ENCODE peak calls at places on chromosomes 13 and 19, in nine cellular contexts. G is body of pancreas, Y is tibial nerve, L is left ventricle myocardium inferior, P is right atrium auricular region, D is IMR-90, R is tibial artery, K is cardiac muscle cell, A is adrenal gland. O is an unnamed sample.

GRCh38 chr13:66574606-66575005 is 655.5 kb downstream of the PCDH9 start:
- DNase-seq in G (no peak), Y (no peak), L (no peak), P (no peak), D (peak; percentile 48), R (no peak), K (no peak), A (peak; percentile 7), O (no peak)

GRCh38 chr19:1805401-1806183 is 6.5 kb downstream of the ATP8B3 start:
- DNase-seq in G (no peak), Y (no peak), L (no peak), P (no peak), D (no peak), R (no peak), K (no peak), A (no peak), O (no peak)

GRCh38 chr13:109301711-109302110 is 484.7 kb downstream of the IRS2 start:
- DNase-seq in G (no peak), Y (no peak), L (no peak), P (no peak), D (no peak), R (no peak), K (no peak), A (no peak), O (no peak)

GRCh38 chr13:49214917-49215376 is 5.2 kb upstream of the MLNR start:
- DNase-seq in G (peak; percentile 55), Y (peak; percentile 18), L (no peak), P (no peak), D (peak; percentile 6), R (no peak), K (no peak), A (peak; percentile 55), O (no peak)

GRCh38 chr19:45428385-45429231 is 4.9 kb upstream of the ERCC1 start:
- DNase-seq in G (no peak), Y (no peak), L (peak; percentile 70), P (no peak), D (peak; percentile 59), R (peak; percentile 92), K (peak; percentile 95), A (peak; percentile 52), O (no peak)

GRCh38 chr13:48506092-48506701 is 26.7 kb downstream of the RCBTB2 start:
- DNase-seq in G (no peak), Y (no peak), L (no peak), P (no peak), D (no peak), R (peak; percentile 70), K (no peak), A (no peak), O (no peak)

GRCh38 chr13:108156749-108157148 is 58.6 kb downstream of the LIG4 start:
- DNase-seq in G (no peak), Y (no peak), L (no peak), P (no peak), D (no peak), R (no peak), K (no peak), A (no peak), O (no peak)

GRCh38 chr13:113157206-113157928 is 1.1 kb upstream of the PROZ start:
- DNase-seq in G (no peak), Y (no peak), L (no peak), P (no peak), D (no peak), R (no peak), K (no peak), A (no peak), O (no peak)

GRCh38 chr13:37960427-37960826 is 90.9 kb upstream of the TRPC4 start:
- DNase-seq in G (no peak), Y (no peak), L (no peak), P (no peak), D (peak; percentile 1), R (no peak), K (no peak), A (no peak), O (no peak)

GRCh38 chr19:49559443-49559842 is 20.9 kb downstream of the NOSIP start:
- DNase-seq in G (no peak), Y (no peak), L (no peak), P (no peak), D (no peak), R (no peak), K (no peak), A (no peak), O (no peak)

GRCh38 chr19:38228491-38229439 is 4.7 kb upstream of the DPF1 start:
- DNase-seq in G (no peak), Y (no peak), L (no peak), P (no peak), D (no peak), R (no peak), K (peak; percentile 71), A (no peak), O (no peak)

GRCh38 chr19:7833225-7834156 is 3.5 kb downstream of the EVI5L start:
- DNase-seq in G (peak; percentile 75), Y (peak; percentile 47), L (peak; percentile 82), P (peak; percentile 63), D (peak; percentile 33), R (no peak), K (no peak), A (peak; percentile 60), O (no peak)

GRCh38 chr13:23020246-23020843 is 160.4 kb upstream of the SGCG start:
- DNase-seq in G (peak; percentile 52), Y (peak; percentile 76), L (no peak), P (peak; percentile 70), D (peak; percentile 57), R (no peak), K (peak; percentile 61), A (peak; percentile 65), O (no peak)

GRCh38 chr19:2275588-2276428 is 6.2 kb downstream of the PEAK3 start:
- DNase-seq in G (no peak), Y (no peak), L (peak; percentile 60), P (no peak), D (no peak), R (no peak), K (no peak), A (peak; percentile 46), O (no peak)

GRCh38 chr13:106534844-106535551 is 464 bp downstream of the EFNB2 start:
- DNase-seq in G (peak; percentile 10), Y (no peak), L (peak; percentile 17), P (no peak), D (peak; percentile 16), R (no peak), K (peak; percentile 37), A (no peak), O (no peak)

GRCh38 chr13:25908390-25908789 is 143.4 kb downstream of the SHISA2 start:
- DNase-seq in G (no peak), Y (no peak), L (no peak), P (no peak), D (no peak), R (no peak), K (no peak), A (no peak), O (no peak)

GRCh38 chr19:47723573-47723923 is 10.3 kb downstream of the EHD2 start:
- DNase-seq in G (peak; percentile 89), Y (peak; percentile 55), L (peak; percentile 65), P (peak; percentile 82), D (peak; percentile 95), R (peak; percentile 92), K (no peak), A (peak; percentile 90), O (no peak)

GRCh38 chr13:43030548-43030947 is 7.2 kb downstream of the DNAJC15 start:
- DNase-seq in G (no peak), Y (no peak), L (no peak), P (no peak), D (no peak), R (no peak), K (no peak), A (no peak), O (no peak)

GRCh38 chr19:54551293-54551692 is 22.3 kb upstream of the LILRA2 start:
- DNase-seq in G (no peak), Y (no peak), L (no peak), P (no peak), D (no peak), R (no peak), K (no peak), A (no peak), O (peak; percentile 5)

GRCh38 chr19:3363841-3364500 is 2.4 kb upstream of the NFIC start:
- DNase-seq in G (no peak), Y (no peak), L (no peak), P (no peak), D (no peak), R (no peak), K (no peak), A (no peak), O (no peak)
- H3K4me1 ChIP-seq in G (peaks cover 59% of the 10 kb centered on the region), Y (no peaks in the 10 kb centered on the region), L (peaks cover 84% of the 10 kb centered on the region), P (no peaks in the 10 kb centered on the region), D (peaks cover 20% of the 10 kb centered on the region), R (peaks cover 58% of the 10 kb centered on the region), K (peaks cover 9% of the 10 kb centered on the region), A (peaks cover 46% of the 10 kb centered on the region), O (peaks cover 30% of the 10 kb centered on the region)

DNA sequence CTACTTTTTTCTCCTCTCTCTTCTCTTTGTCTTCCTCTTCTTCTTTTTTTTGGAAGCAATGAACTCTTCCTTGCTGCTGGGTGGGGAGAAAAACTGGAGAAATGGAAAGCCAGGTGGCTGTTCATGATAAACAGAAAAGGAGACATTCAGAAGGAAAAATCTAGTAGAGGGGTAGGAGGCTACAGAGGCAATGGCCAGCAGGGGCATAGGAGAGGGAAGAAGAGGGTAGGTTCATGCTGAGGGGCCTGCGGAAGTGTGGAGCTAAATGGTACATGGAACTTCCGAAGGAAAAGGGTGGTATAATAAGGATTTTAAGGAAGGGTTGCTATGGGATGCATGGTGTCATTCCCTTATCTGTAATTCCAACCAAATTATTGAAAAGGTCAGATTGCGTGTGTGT is 17.5 kb upstream of the HS6ST3 start:
- DNase-seq in G (no peak), Y (no peak), L (no peak), P (no peak), D (no peak), R (no peak), K (no peak), A (no peak), O (no peak)
- TF ChIP-seq CTCF in G (no peak), Y (no peak), L (no peak), P (no peak), D (no peak), R (no peak), K (no peak), A (no peak), O (no peak)

DNA sequence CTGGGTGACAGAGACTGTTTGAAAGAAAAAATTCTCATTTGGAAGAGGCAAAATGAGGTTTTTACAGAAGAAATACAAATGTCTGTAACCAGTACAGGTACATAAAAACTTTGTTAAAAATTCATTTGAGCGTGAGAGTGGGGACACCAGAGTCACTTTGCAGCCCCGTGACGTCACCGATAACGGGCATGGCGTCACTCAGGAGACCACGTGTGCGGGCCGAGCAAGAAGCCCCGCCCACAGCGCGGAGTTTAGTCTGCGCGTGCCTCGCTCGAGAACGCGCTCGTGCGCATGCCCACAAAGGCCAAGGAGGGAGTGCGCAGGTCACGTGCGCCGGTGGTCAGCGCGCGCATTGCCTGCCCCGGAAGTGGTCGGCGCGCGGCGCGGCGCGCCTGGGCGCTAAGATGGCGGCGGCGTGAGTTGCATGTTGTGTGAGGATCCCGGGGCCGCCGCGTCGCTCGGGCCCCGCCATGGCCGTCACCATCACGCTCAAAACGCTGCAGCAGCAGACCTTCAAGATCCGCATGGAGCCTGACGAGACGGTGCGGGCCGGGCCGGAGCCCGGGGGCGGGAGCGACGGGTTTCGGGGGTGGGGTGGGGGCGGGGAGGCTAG is at the start of gene RAD23A:
- DNase-seq in G (peak; percentile 98), Y (peak; percentile 95), L (peak; percentile 98), P (peak; percentile 98), D (peak; percentile 98), R (peak; percentile 98), K (peak; percentile 99), A (peak; percentile 99), O (peak; percentile 99)
- H3K4me1 ChIP-seq in G (peaks cover 62% of the 10 kb centered on the region), Y (no peaks in the 10 kb centered on the region), L (peaks cover 81% of the 10 kb centered on the region), P (no peaks in the 10 kb centered on the region), D (peaks cover 6% of the 10 kb centered on the region), R (peaks cover 36% of the 10 kb centered on the region), K (peaks cover 4% of the 10 kb centered on the region), A (peaks cover 32% of the 10 kb centered on the region), O (peaks cover 42% of the 10 kb centered on the region)

GRCh38 chr19:4906963-4907362 is 2.3 kb upstream of the UHRF1 start:
- DNase-seq in G (no peak), Y (no peak), L (no peak), P (no peak), D (no peak), R (no peak), K (no peak), A (no peak), O (no peak)
- TF ChIP-seq CTCF in G (no peak), Y (no peak), L (no peak), P (no peak), D (no peak), R (no peak), K (no peak), A (no peak), O (no peak)

O was measured in esophagus muscularis mucosa.